ENCODE peak calls at places on chromosomes 11 and 22, in seven cellular contexts. E is brain microvascular endothelial cell, K is tibial nerve, N is prostate gland, Y is thoracic aorta, M is mammary epithelial cell, V is dorsolateral prefrontal cortex. F is an unnamed sample.

GRCh38 chr11:113249491-113249763 is 65.0 kb upstream of the TTC12 start:
- DNase-seq in E (no peak), K (no peak), N (no peak), Y (no peak), M (no peak), V (no peak), F (no peak)

GRCh38 chr11:43129329-43129728 is 182.5 kb upstream of the API5 start:
- DNase-seq in E (no peak), K (no peak), N (no peak), Y (no peak), M (no peak), V (no peak), F (no peak)

GRCh38 chr11:134398079-134398444 is 14.0 kb downstream of the B3GAT1 start:
- DNase-seq in E (no peak), K (no peak), N (peak; percentile 38), Y (no peak), M (no peak), V (peak; percentile 76), F (no peak)

GRCh38 chr11:16186680-16187079 is 169.7 kb downstream of the SOX6 start:
- DNase-seq in E (no peak), K (no peak), N (no peak), Y (no peak), M (no peak), V (no peak), F (no peak)

GRCh38 chr11:102577723-102578122 is 47.2 kb upstream of the MMP7 start:
- DNase-seq in E (no peak), K (no peak), N (no peak), Y (no peak), M (no peak), V (no peak), F (no peak)

GRCh38 chr22:31148953-31149627 is 8.8 kb upstream of the PLA2G3 start:
- DNase-seq in E (peak; percentile 79), K (no peak), N (peak; percentile 78), Y (no peak), M (peak; percentile 48), V (peak; percentile 73), F (no peak)

GRCh38 chr11:38824573-38824972 is 2226.5 kb upstream of the RAG2 start:
- DNase-seq in E (no peak), K (no peak), N (no peak), Y (no peak), M (peak; percentile 18), V (no peak), F (no peak)

GRCh38 chr22:49881856-49882255 is 28.2 kb downstream of the ZBED4 start:
- DNase-seq in E (no peak), K (no peak), N (no peak), Y (no peak), M (no peak), V (no peak), F (no peak)

GRCh38 chr11:13970986-13971385 is 8.5 kb downstream of the SPON1 start:
- DNase-seq in E (no peak), K (no peak), N (no peak), Y (no peak), M (peak; percentile 23), V (no peak), F (no peak)

GRCh38 chr11:61477126-61477525 is 31.4 kb upstream of the LRRC10B start:
- DNase-seq in E (no peak), K (no peak), N (no peak), Y (no peak), M (no peak), V (no peak), F (no peak)

GRCh38 chr11:107251298-107251697 is 206.3 kb downstream of the CWF19L2 start:
- DNase-seq in E (no peak), K (no peak), N (no peak), Y (no peak), M (no peak), V (no peak), F (no peak)

GRCh38 chr22:39942433-39943213 is 17.6 kb upstream of the TMA7B start:
- DNase-seq in E (no peak), K (no peak), N (no peak), Y (no peak), M (no peak), V (no peak), F (no peak)

GRCh38 chr22:39939830-39940229 is 20.4 kb upstream of the TMA7B start:
- DNase-seq in E (no peak), K (no peak), N (no peak), Y (no peak), M (no peak), V (no peak), F (no peak)

GRCh38 chr22:39941661-39942060 is 18.5 kb upstream of the TMA7B start:
- DNase-seq in E (no peak), K (no peak), N (no peak), Y (no peak), M (no peak), V (no peak), F (no peak)

GRCh38 chr22:39938509-39938908 is 21.7 kb upstream of the TMA7B start:
- DNase-seq in E (no peak), K (no peak), N (no peak), Y (no peak), M (peak; percentile 59), V (no peak), F (no peak)

GRCh38 chr22:39940757-39941305 is 19.4 kb upstream of the TMA7B start:
- DNase-seq in E (no peak), K (no peak), N (no peak), Y (no peak), M (no peak), V (no peak), F (no peak)
- TF ChIP-seq CTCF in E (no peak), K (no peak), N (no peak), Y (no peak), M (no peak), V (no peak), F (no peak)

GRCh38 chr11:45339754-45340519 is 53.8 kb upstream of the SYT13 start:
- DNase-seq in E (peak; percentile 84), K (peak; percentile 89), N (peak; percentile 94), Y (peak; percentile 95), M (peak; percentile 68), V (peak; percentile 93), F (peak; percentile 59)
- H3K4me3 ChIP-seq in E (peak overlapping the region; percentile 9), K (peak overlapping the region; percentile 24), N (no peak overlapping the region), Y (peak overlapping the region; percentile 42), M (no peak overlapping the region), V (peak overlapping the region; percentile 56), F (no peak overlapping the region)

GRCh38 chr11:9264381-9265210 is 554 bp downstream of the DENND5A start:
- DNase-seq in E (peak; percentile 71), K (peak; percentile 33), N (peak; percentile 19), Y (peak; percentile 53), M (peak; percentile 70), V (peak; percentile 53), F (no peak)

GRCh38 chr11:9266132-9266736 is 1.1 kb upstream of the DENND5A start:
- DNase-seq in E (no peak), K (no peak), N (no peak), Y (no peak), M (no peak), V (no peak), F (no peak)

GRCh38 chr11:9263840-9264380 is 1.2 kb downstream of the DENND5A start:
- DNase-seq in E (no peak), K (no peak), N (no peak), Y (no peak), M (peak; percentile 40), V (no peak), F (no peak)

GRCh38 chr11:9266926-9267325 is 1.8 kb upstream of the DENND5A start:
- DNase-seq in E (no peak), K (no peak), N (no peak), Y (no peak), M (no peak), V (no peak), F (no peak)

DNA sequence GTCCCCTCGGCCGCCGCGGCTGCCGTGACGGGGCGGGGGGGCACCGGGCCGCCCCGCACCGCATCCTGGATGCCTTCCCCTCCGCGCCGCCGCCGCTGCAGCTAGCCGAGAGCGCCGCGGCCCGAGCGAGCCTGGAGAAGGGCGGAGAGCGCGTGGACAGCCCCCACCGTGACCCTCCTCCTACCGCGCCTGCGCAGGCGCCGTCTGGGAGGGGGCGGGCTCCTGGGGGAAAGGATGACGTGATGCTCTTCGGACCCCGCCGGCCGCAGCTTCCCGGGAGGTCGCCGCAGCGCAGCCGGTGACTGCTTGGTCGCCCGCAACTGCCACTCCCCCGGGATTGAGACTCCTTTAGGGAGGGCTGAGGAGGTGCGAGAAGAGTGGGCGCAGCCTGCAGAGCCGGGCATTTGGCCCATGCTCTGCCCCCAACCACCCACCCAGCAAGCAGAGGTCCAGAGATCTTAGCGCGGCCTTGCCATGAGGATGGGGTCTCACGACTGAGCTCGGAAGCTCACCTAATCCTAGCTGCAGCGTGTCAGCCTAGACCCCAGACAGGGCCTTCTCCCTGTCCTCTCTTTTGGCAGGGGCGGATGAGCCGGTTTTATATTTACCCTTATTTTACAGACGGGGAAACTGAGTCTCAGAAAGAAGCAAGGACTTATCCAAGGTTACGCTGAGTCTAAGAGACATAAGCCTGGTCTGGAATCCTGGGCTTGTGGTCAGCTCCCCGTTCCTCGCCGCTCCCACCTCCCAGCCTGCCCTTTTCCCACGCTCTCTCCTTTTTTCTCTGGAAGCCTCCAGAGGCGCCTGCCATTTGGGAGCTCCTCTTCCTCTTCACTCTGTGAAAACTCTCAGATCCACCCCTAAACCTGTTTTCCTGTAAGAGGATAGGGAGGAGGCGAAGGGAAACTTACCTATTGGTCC is at the start of gene DENND5A:
- DNase-seq in E (peak; percentile 70), K (peak; percentile 53), N (peak; percentile 79), Y (peak; percentile 24), M (peak; percentile 73), V (peak; percentile 88), F (peak; percentile 20)
- TF ChIP-seq CTCF in E (no peak), K (no peak), N (no peak), Y (no peak), M (no peak), V (peak; percentile 19), F (no peak)

DNA sequence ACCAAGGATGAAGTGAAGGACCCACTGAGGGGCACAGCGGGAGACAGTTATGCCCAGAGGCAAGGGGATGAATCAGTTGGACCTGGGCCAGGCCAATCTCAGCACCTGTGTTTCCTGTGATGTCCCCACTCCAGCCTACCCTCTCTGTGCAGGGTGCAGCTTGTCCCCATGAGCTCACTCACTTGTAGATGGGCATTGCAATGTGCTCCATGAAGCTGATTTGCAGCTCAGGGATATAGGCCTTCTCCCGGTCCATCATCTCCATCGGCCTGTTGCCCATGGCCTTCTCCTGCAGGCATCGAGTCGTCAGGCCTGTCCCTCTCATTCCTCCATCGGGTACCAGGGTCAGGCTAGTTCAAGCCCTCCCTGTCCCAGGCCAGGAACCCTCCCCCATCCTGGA is 96.2 kb downstream of the PDE2A start:
- DNase-seq in E (no peak), K (no peak), N (no peak), Y (no peak), M (no peak), V (no peak), F (no peak)
- H3K4me3 ChIP-seq in E (no peak overlapping the region), K (no peak overlapping the region), N (no peak overlapping the region), Y (no peak overlapping the region), M (no peak overlapping the region), V (no peak overlapping the region), F (no peak overlapping the region)

DNA sequence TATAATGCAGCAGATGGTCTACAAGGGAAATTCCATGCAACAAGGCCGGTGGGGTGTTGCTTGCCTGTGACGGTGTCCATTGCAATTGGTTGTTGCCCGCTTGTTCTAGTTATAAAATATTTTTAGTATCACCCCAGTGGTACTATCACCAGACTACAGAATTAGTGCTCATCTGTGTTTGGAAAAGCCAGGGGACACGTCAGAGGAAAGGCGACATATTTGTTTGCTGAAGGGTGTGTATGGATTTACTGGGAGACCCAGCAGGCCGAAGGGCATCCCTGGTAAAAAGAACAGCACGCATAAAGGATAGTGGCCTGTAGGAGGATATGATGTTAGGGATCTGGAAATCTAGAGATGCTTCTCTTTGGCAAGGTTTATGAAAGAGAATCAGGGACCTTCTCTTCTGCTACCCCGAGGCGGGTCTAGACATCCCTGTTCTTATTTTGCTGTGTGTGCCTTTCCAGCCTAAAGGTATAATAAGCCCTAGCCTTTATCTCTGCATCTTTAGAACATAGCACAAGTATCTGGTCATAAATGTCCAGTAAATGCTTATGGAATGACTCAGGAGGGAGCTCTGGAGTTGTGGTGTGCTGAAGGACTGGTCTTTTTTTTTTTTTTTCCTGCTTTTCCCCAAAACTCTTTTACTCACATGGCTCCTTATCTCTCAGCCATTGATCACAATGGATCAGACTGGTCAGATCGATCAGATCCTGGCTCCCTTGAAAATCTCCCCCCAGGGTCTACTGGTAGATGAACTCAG is 90.9 kb downstream of the LDLRAD3 start:
- DNase-seq in E (peak; percentile 64), K (no peak), N (no peak), Y (no peak), M (peak; percentile 79), V (no peak), F (peak; percentile 73)
- TF ChIP-seq CTCF in E (no peak), K (no peak), N (no peak), Y (no peak), M (no peak), V (no peak), F (no peak)

F was measured in HFF-Myc.